ENCODE peak calls at places on chromosomes 3 and 15, in nine cellular contexts. A is progenitor cell of endocrine pancreas, Q is RWPE2, O is ovary, W is kidney epithelial cell, P is HepG2, U is neural progenitor cell, X is transverse colon, V is coronary artery. Z is an unnamed sample.

GRCh38 chr15:56608140-56608778 is 125.0 kb downstream of the ZNF280D start:
- DNase-seq in W (no peak), U (no peak), O (no peak), Q (no peak), X (no peak), A (no peak), V (no peak), P (no peak), Z (peak)

GRCh38 chr15:27458370-27459084 is 487.5 kb downstream of the GABRG3 start:
- DNase-seq in W (no peak), X (no peak), O (no peak), V (no peak), P (no peak), Q (no peak), U (no peak), A (no peak), Z (no peak)

GRCh38 chr15:90266061-90266431 is 574 bp downstream of the NGRN start:
- DNase-seq in O (no peak), Q (no peak), W (no peak), X (peak), A (no peak), P (no peak), U (no peak), V (no peak), Z (peak)

GRCh38 chr15:81000144-81000625 is 538 bp upstream of the TLNRD1 start:
- DNase-seq in V (no peak), W (no peak), P (peak), O (no peak), U (no peak), A (no peak), X (no peak), Q (no peak), Z (peak)

GRCh38 chr3:4821975-4822374 is 157.3 kb upstream of the BHLHE40 start:
- DNase-seq in U (no peak), Q (no peak), A (no peak), V (no peak), X (peak), P (no peak), W (no peak), O (no peak), Z (peak)

GRCh38 chr3:151362798-151363197 is 21.8 kb downstream of the P2RY12 start:
- DNase-seq in V (no peak), P (no peak), X (no peak), A (no peak), U (no peak), O (no peak), Q (no peak), W (no peak), Z (no peak)

GRCh38 chr3:125292015-125292414 is 79.5 kb upstream of the SLC12A8 start:
- DNase-seq in O (no peak), A (no peak), X (no peak), U (no peak), P (no peak), W (no peak), Q (no peak), V (no peak), Z (no peak)

GRCh38 chr3:193346259-193346658 is 32.3 kb downstream of the ATP13A5 start:
- DNase-seq in O (no peak), A (no peak), X (no peak), U (no peak), W (no peak), Q (no peak), V (no peak), P (no peak), Z (no peak)

GRCh38 chr3:188431553-188431952 is 277.6 kb downstream of the LPP start:
- DNase-seq in P (no peak), X (no peak), W (peak), O (no peak), U (no peak), A (no peak), Q (no peak), V (no peak), Z (no peak)

GRCh38 chr3:65371053-65371452 is 667.7 kb downstream of the MAGI1 start:
- DNase-seq in U (no peak), A (no peak), Q (no peak), O (no peak), W (no peak), P (no peak), V (no peak), X (no peak), Z (no peak)

GRCh38 chr15:39953521-39953920 is 19.6 kb downstream of the EIF2AK4 start:
- DNase-seq in U (no peak), P (no peak), A (no peak), O (no peak), Q (no peak), V (no peak), W (no peak), X (no peak), Z (no peak)

GRCh38 chr3:71498053-71498452 is 85.5 kb downstream of the FOXP1 start:
- DNase-seq in W (no peak), V (no peak), P (no peak), Q (no peak), A (no peak), O (no peak), U (peak), X (no peak), Z (no peak)

GRCh38 chr3:168812234-168812633 is 716.5 kb upstream of the GOLIM4 start:
- DNase-seq in Q (no peak), P (no peak), U (peak), O (no peak), V (no peak), X (no peak), A (no peak), W (no peak), Z (no peak)

GRCh38 chr3:107217161-107217560 is 160.1 kb upstream of the CCDC54 start:
- DNase-seq in P (no peak), A (no peak), O (no peak), U (no peak), X (no peak), Q (peak), W (no peak), V (no peak), Z (no peak)

GRCh38 chr3:149771652-149772271 is 19.5 kb upstream of the COMMD2 start:
- DNase-seq in O (peak), A (peak), X (peak), V (no peak), W (no peak), U (peak), Q (no peak), P (peak), Z (peak)

GRCh38 chr15:63038926-63039673 is 3.4 kb upstream of the TPM1 start:
- DNase-seq in A (no peak), Q (no peak), X (no peak), O (no peak), U (no peak), W (no peak), V (no peak), P (no peak), Z (no peak)

GRCh38 chr3:194254032-194254431 is 97.1 kb downstream of the CPN2 start:
- DNase-seq in W (no peak), P (no peak), O (no peak), Q (no peak), V (no peak), A (no peak), U (no peak), X (no peak), Z (no peak)

GRCh38 chr3:13500133-13500885 is 20.2 kb downstream of the HDAC11 start:
- DNase-seq in O (no peak), W (no peak), A (no peak), U (peak), V (no peak), X (no peak), Q (no peak), P (no peak), Z (peak)

GRCh38 chr3:177681852-177682251 is 484.6 kb upstream of the TBL1XR1 start:
- DNase-seq in Q (no peak), X (no peak), P (no peak), W (no peak), O (no peak), A (no peak), U (no peak), V (no peak), Z (no peak)

GRCh38 chr15:100588638-100589242 is 13.2 kb downstream of the LINS1 start:
- DNase-seq in P (no peak), A (no peak), X (no peak), Q (no peak), O (no peak), W (no peak), U (peak), V (no peak), Z (no peak)

GRCh38 chr3:12934431-12934830 is 93.1 kb upstream of the RPL32 start:
- DNase-seq in X (no peak), W (no peak), V (peak), O (peak), U (no peak), A (no peak), Q (no peak), P (no peak), Z (no peak)

GRCh38 chr3:14166877-14167605 is 11.4 kb downstream of the XPC start:
- DNase-seq in U (no peak), V (no peak), A (no peak), Q (no peak), W (no peak), O (no peak), P (no peak), X (no peak), Z (no peak)

GRCh38 chr3:47636921-47637320 is 58.3 kb upstream of the CSPG5 start:
- DNase-seq in P (no peak), W (no peak), V (no peak), X (no peak), O (no peak), A (no peak), U (no peak), Q (no peak), Z (no peak)

GRCh38 chr3:39000008-39000450 is 51.7 kb downstream of the SCN11A start:
- DNase-seq in W (peak), U (peak), X (no peak), O (no peak), V (no peak), Q (no peak), A (no peak), P (peak), Z (no peak)

GRCh38 chr3:15361494-15362214 is 29.3 kb upstream of the SH3BP5 start:
- DNase-seq in P (no peak), V (no peak), A (no peak), U (peak), W (no peak), Q (no peak), X (peak), O (no peak), Z (peak)

GRCh38 chr3:150830094-150830681 is 67.2 kb upstream of the SIAH2 start:
- DNase-seq in U (peak), X (no peak), V (no peak), P (peak), O (no peak), Q (no peak), A (no peak), W (no peak), Z (peak)

GRCh38 chr3:150239764-150240163 is 168.3 kb upstream of the TSC22D2 start:
- DNase-seq in U (no peak), P (no peak), X (no peak), Q (no peak), A (no peak), W (no peak), O (no peak), V (no peak), Z (no peak)

GRCh38 chr3:16350041-16350952 is 85.3 kb downstream of the OXNAD1 start:
- DNase-seq in V (no peak), Q (no peak), X (no peak), O (no peak), A (no peak), P (no peak), W (no peak), U (no peak), Z (no peak)

GRCh38 chr3:11136871-11137626 is 17.2 kb upstream of the HRH1 start:
- DNase-seq in V (peak), O (peak), A (no peak), P (peak), W (peak), Q (peak), X (peak), U (no peak), Z (no peak)

GRCh38 chr3:184419171-184419570 is 39.3 kb downstream of the CHRD start:
- DNase-seq in V (no peak), Q (no peak), A (no peak), O (no peak), P (no peak), U (no peak), W (no peak), X (no peak), Z (no peak)

GRCh38 chr15:44094776-44095175 is 100.3 kb downstream of the FRMD5 start:
- DNase-seq in V (no peak), W (no peak), A (no peak), X (no peak), O (no peak), P (no peak), Q (no peak), U (no peak), Z (no peak)

GRCh38 chr3:88188436-88188835 is 38.7 kb downstream of the C3orf38 start:
- DNase-seq in Q (no peak), X (no peak), A (no peak), W (no peak), P (peak), V (no peak), U (no peak), O (no peak), Z (no peak)

GRCh38 chr3:183252108-183252782 is 808 bp upstream of the B3GNT5 start:
- DNase-seq in U (no peak), X (no peak), A (no peak), V (no peak), Q (no peak), O (no peak), P (no peak), W (no peak), Z (no peak)

GRCh38 chr15:20643024-20643770 is 101.6 kb upstream of the GOLGA6L6 start:
- DNase-seq in Q (no peak), U (no peak), P (no peak), O (no peak), X (no peak), W (no peak), A (no peak), V (no peak), Z (no peak)

GRCh38 chr3:33044676-33045075 is 52.3 kb downstream of the GLB1 start:
- DNase-seq in U (no peak), O (no peak), V (no peak), W (no peak), A (no peak), P (no peak), Q (no peak), X (no peak), Z (no peak)

GRCh38 chr15:98548172-98548971 is 100.0 kb upstream of the IGF1R start:
- DNase-seq in U (peak), Q (peak), W (peak), O (peak), A (peak), X (peak), P (no peak), V (peak), Z (peak)

GRCh38 chr3:31244929-31245817 is 287.6 kb upstream of the STT3B start:
- DNase-seq in O (no peak), P (peak), U (no peak), Q (no peak), A (no peak), W (no peak), X (no peak), V (no peak), Z (no peak)

GRCh38 chr15:71743861-71744382 is 66.4 kb upstream of the NR2E3 start:
- DNase-seq in Q (no peak), U (peak), P (peak), V (no peak), O (peak), X (peak), W (no peak), A (peak), Z (peak)

GRCh38 chr3:136885357-136886213 is 23.6 kb downstream of the NCK1 start:
- DNase-seq in A (no peak), P (no peak), U (no peak), V (no peak), Q (no peak), X (no peak), W (no peak), O (no peak), Z (peak)

GRCh38 chr15:70260580-70260979 is 162.9 kb upstream of the TLE3 start:
- DNase-seq in X (no peak), P (no peak), O (no peak), V (no peak), A (no peak), U (no peak), Q (no peak), W (no peak), Z (no peak)

GRCh38 chr15:70258369-70259029 is 160.8 kb upstream of the TLE3 start:
- DNase-seq in P (no peak), A (no peak), X (peak), W (no peak), V (no peak), U (no peak), Q (no peak), O (no peak), Z (peak)

GRCh38 chr15:70260096-70260495 is 162.4 kb upstream of the TLE3 start:
- DNase-seq in X (no peak), O (no peak), V (no peak), Q (no peak), W (no peak), A (no peak), P (no peak), U (no peak), Z (peak)

GRCh38 chr15:70259030-70259424 is 161.3 kb upstream of the TLE3 start:
- DNase-seq in A (no peak), O (peak), V (no peak), P (no peak), W (no peak), Q (no peak), X (peak), U (no peak), Z (peak)

DNA sequence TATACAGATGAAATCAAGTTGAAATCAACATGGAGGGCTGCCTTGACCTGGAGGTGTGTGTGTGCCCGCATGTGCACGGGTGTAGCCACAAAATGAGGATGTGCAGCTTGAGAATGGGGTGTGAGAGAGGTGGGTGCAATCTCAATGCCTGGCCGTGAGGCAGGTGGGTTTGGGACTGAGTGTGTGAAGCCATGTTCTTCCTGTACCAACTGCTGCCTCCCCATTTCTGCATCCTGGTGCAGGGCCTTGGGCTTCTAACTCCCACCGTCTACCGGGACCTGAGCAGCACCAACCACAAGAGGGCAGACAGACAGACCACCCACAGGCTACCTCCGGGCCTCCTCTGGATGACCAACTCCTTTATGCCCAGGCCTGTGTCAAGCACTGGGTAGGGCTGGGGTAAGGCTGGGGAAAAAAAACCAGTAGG is 161.9 kb upstream of the TLE3 start:
- DNase-seq in A (no peak), U (peak), Q (no peak), O (no peak), W (no peak), X (no peak), V (no peak), P (peak), Z (no peak)
- TF ChIP-seq CTCF in A (peak), U (peak), Q (peak), O (no peak), W (peak), X (no peak), V (no peak), P (peak), Z (no peak)

DNA sequence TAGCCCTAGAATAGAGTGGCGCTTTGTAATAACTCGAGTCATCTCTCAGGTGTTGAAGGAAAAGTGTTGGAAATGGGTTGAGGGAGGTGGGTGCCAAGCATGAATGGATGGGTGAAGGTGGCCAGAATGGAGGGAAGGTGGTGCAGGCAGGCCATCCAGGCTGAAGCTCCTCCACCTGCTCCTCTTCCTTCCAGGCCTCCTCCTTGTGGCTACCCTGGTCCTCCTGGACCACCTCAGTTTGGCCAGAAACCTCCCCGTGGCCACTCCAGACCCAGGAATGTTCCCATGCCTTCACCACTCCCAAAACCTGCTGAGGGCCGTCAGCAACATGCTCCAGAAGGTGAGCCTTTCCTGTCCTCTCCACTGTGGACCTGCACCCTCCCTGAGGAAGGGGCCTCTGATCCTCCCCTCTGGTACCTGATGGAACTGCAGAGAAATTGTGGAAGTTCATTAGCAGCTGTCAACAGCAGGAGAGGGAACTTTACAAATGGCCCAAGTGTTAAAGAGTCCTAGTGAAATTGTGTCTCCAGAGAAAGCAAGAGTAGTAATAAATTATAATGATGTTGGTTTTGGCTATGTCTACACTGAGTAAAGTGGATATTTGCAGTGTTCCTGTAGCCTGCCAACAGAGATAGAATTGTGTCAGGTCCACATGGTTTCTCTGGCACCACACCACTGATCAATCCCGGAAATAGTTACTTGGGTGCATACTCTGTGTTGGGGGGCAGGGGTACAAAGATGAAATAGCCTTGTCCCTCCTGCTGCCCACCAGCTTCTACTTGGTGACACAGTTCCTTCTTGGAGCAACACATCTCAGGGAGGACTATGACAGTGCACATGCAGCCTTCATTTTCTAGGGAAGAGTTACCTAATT is 1.6 kb downstream of the IL12A start:
- DNase-seq in V (no peak), P (no peak), W (no peak), U (no peak), A (no peak), O (no peak), X (no peak), Q (no peak), Z (no peak)
- TF ChIP-seq CTCF in V (no peak), P (no peak), W (no peak), U (no peak), A (peak), O (no peak), X (no peak), Q (no peak), Z (no peak)

GRCh38 chr3:197761784-197762183 is 12.1 kb downstream of the FYTTD1 start:
- DNase-seq in W (no peak), A (no peak), V (no peak), U (no peak), P (peak), Q (no peak), X (no peak), O (no peak), Z (no peak)
- TF ChIP-seq CTCF in W (no peak), A (no peak), V (no peak), U (no peak), P (no peak), Q (no peak), X (no peak), O (no peak), Z (no peak)

DNA sequence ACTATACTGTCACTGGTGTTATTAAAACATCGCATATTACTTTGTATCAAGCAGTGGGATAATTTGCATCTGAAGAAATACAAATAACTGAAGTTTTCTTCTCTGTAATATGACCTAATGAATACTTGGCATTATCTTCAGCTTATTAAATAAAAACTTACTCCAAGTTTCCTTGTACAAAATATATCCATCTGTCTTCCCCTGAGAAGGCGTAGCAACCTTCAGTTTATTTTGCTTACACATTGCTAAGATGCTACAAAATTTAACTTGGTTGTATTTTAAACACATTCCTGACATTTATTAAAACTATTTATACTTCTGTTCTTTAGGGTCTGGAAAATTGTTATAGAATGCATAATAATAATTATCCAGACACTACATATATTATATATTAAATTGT is 13.7 kb downstream of the FGF7 start:
- DNase-seq in U (no peak), Q (no peak), W (no peak), P (no peak), X (no peak), V (no peak), O (no peak), A (no peak), Z (no peak)
- TF ChIP-seq CTCF in U (no peak), Q (no peak), W (no peak), P (no peak), X (no peak), V (no peak), O (no peak), A (no peak), Z (no peak)

GRCh38 chr3:19256313-19256712 is 108.0 kb downstream of the KCNH8 start:
- DNase-seq in A (no peak), V (no peak), W (no peak), Q (no peak), X (no peak), P (no peak), O (no peak), U (peak), Z (no peak)
- TF ChIP-seq CTCF in A (no peak), V (no peak), W (no peak), Q (no peak), X (no peak), P (no peak), O (no peak), U (peak), Z (no peak)

GRCh38 chr3:82496890-82497560 is 735.6 kb upstream of the GBE1 start:
- DNase-seq in A (no peak), V (no peak), O (no peak), P (peak), W (no peak), U (peak), Q (no peak), X (no peak), Z (no peak)
- TF ChIP-seq CTCF in A (peak), V (no peak), O (no peak), P (peak), W (peak), U (peak), Q (peak), X (no peak), Z (no peak)

Z was measured in activated CD8-positive, alpha-beta T cell treated with anti-CD3 and anti-CD28 coated beads for 36 hours.